ENCODE peak calls at places on chromosomes 2 and 18, in nine cellular contexts. H, W, M, D, N, Z, S, P and O are unnamed samples. For H3K4me1, the result is how much of the 10 kb centered on the place peaks cover.

GRCh38 chr2:105739408-105739807 is 5.3 kb upstream of the NCK2 start:
- DNase-seq in S (no peak), M (no peak), Z (no peak), W (no peak), N (no peak), D (no peak), H (no peak), P (peak), O (no peak)

GRCh38 chr2:58925676-58926081 is 684.6 kb upstream of the FANCL start:
- DNase-seq in W (no peak), Z (no peak), H (no peak), M (no peak), D (no peak), P (no peak), S (no peak), N (no peak), O (no peak)

GRCh38 chr2:51420521-51420920 is 388.6 kb upstream of the NRXN1 start:
- DNase-seq in W (no peak), P (no peak), H (no peak), M (no peak), S (no peak), N (no peak), D (no peak), Z (no peak), O (no peak)

GRCh38 chr18:35136248-35136647 is 95.0 kb downstream of the MAPRE2 start:
- DNase-seq in H (no peak), N (no peak), M (no peak), W (no peak), Z (no peak), D (no peak), P (no peak), S (no peak), O (no peak)

GRCh38 chr2:7020468-7020867 is 103.3 kb downstream of the RNF144A start:
- DNase-seq in N (no peak), S (no peak), D (no peak), H (no peak), P (peak), M (no peak), W (no peak), Z (no peak), O (no peak)

GRCh38 chr18:22223263-22223960 is 54.0 kb downstream of the GATA6 start:
- DNase-seq in N (peak), D (peak), H (no peak), W (peak), Z (no peak), P (peak), S (no peak), M (peak), O (no peak)

GRCh38 chr2:16021611-16022363 is 81.4 kb downstream of the MYCN start:
- DNase-seq in P (no peak), Z (no peak), W (no peak), H (no peak), D (no peak), N (no peak), S (no peak), M (no peak), O (no peak)

GRCh38 chr2:227228061-227228667 is 63.7 kb downstream of the COL4A3 start:
- DNase-seq in M (peak), Z (no peak), W (peak), P (peak), N (peak), D (no peak), H (no peak), S (no peak), O (no peak)

GRCh38 chr2:157838442-157839161 is 37.5 kb downstream of the ACVR1 start:
- DNase-seq in H (no peak), P (peak), W (peak), Z (no peak), N (no peak), M (no peak), D (no peak), S (no peak), O (peak)

GRCh38 chr2:198863655-198864054 is 594.1 kb downstream of the SATB2 start:
- DNase-seq in N (no peak), W (no peak), H (no peak), S (no peak), P (no peak), Z (no peak), D (no peak), M (no peak), O (no peak)

GRCh38 chr18:67154979-67155378 is 361.5 kb downstream of the DSEL start:
- DNase-seq in Z (no peak), S (no peak), H (no peak), W (no peak), P (peak), N (no peak), M (no peak), D (no peak), O (no peak)

GRCh38 chr2:155368934-155369333 is 670.4 kb downstream of the KCNJ3 start:
- DNase-seq in S (peak), H (no peak), D (no peak), Z (no peak), M (no peak), W (no peak), P (no peak), N (no peak), O (no peak)

GRCh38 chr18:3455938-3456685 is 6.1 kb downstream of the TGIF1 start:
- DNase-seq in M (no peak), P (no peak), S (no peak), N (no peak), D (no peak), W (no peak), Z (no peak), H (no peak), O (no peak)

GRCh38 chr2:179936654-179937053 is 70.4 kb downstream of the CWC22 start:
- DNase-seq in N (no peak), W (no peak), D (no peak), H (no peak), M (no peak), S (peak), Z (no peak), P (peak), O (peak)

GRCh38 chr2:38778686-38779082 is 674 bp downstream of the GEMIN6 start:
- DNase-seq in P (no peak), W (no peak), S (peak), N (no peak), M (no peak), H (no peak), Z (no peak), D (no peak), O (no peak)

GRCh38 chr2:72932045-72932444 is 14.7 kb downstream of the EMX1 start:
- DNase-seq in P (no peak), H (no peak), M (peak), D (no peak), W (peak), N (no peak), Z (no peak), S (no peak), O (no peak)

GRCh38 chr2:37271376-37272067 is 40.1 kb downstream of the NDUFAF7 start:
- DNase-seq in W (no peak), S (no peak), H (no peak), D (no peak), M (no peak), Z (no peak), P (peak), N (no peak), O (no peak)

GRCh38 chr18:33316146-33316587 is 124.4 kb downstream of the CCDC178 start:
- DNase-seq in P (peak), D (no peak), S (no peak), W (no peak), M (peak), N (no peak), Z (no peak), H (no peak), O (no peak)

GRCh38 chr2:66813976-66814375 is 379.1 kb downstream of the MEIS1 start:
- DNase-seq in M (no peak), N (no peak), W (no peak), Z (no peak), H (no peak), D (no peak), P (no peak), S (no peak), O (no peak)

GRCh38 chr2:66813525-66813924 is 378.6 kb downstream of the MEIS1 start:
- DNase-seq in P (no peak), W (no peak), S (no peak), D (no peak), N (no peak), M (no peak), H (no peak), Z (no peak), O (no peak)

GRCh38 chr2:66814916-66815315 is 380.0 kb downstream of the MEIS1 start:
- DNase-seq in S (peak), M (no peak), H (no peak), Z (no peak), W (no peak), P (no peak), N (no peak), D (no peak), O (no peak)

GRCh38 chr2:66821168-66821567 is 386.2 kb downstream of the MEIS1 start:
- DNase-seq in P (no peak), N (no peak), Z (no peak), D (no peak), M (no peak), S (no peak), W (no peak), H (no peak), O (no peak)

DNA sequence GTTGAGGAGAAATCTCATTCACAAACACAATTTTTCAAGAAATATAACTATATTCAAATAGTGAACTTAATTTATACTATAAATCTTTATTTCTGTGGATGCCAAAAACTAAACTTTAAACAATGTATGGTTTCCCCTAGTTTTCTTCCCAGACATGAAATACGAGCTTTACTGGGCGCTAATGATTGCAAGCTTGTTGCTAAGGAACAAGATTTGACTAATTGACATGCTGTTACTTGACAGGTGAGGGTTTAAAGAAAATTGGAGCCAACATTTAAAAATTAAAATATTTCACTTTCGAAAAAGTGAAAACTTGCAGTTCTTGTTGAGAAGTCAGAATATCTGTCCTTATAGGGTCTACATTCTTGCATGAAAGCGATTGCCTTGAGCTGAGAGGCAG is 381.0 kb downstream of the MEIS1 start:
- DNase-seq in Z (no peak), H (no peak), M (no peak), S (peak), N (no peak), W (no peak), D (no peak), P (no peak), O (no peak)
- H3K4me1 ChIP-seq in Z (under half), H (under half), M (under half), S (under half), N (under half), W (under half), D (under half), P (under half), O (under half)

GRCh38 chr2:173963817-173964564 is 1.2 kb downstream of the SP3 start:
- DNase-seq in P (peak), H (peak), N (peak), S (peak), Z (peak), D (peak), W (peak), M (peak), O (peak)
- H3K4me1 ChIP-seq in P (under half), H (under half), N (under half), S (under half), Z (under half), D (half or more), W (under half), M (under half), O (under half)

DNA sequence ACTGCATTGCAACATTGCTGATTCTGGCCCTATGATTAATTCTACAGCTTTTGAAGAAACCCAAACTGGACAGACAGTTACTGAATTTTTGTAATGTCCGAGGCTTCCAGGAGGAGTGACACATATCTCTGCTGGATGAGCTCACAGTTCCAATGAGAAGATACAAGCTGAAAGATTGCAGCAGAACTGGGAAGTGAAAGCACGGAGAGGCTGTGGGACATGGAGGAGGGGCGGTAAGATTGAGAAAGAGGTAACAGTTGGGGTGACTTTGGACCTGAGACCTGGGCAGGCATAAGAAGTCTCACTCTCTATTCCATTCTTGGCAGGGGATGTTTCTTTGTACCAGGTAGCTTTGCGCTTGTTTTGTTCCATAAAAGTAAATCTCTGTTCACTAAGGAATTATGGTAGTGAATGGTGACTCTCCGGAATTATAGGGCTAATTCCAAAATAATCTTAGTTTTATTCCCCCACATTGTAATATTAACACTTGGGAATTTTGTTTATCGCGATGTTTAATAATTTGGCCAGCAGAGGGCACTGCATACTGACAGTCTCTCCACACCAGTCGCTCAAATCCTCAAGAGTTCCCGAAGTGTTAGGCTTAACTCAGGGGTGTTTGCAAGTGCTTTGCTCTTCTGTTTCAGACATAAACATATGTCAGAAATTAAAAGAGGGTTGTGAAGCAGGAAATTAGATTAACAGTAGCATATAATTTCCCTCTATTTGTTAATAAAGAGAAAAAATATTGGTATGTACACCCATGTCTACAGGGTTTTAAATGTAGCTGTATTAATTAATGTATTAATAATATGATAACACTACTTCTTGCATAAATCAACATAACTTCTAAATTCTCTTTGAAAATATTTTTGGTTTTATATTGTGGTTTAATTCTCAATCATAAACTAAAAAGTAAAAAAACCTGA is 201.4 kb downstream of the SOCS6 start:
- DNase-seq in Z (peak), H (peak), W (no peak), S (peak), N (no peak), D (no peak), P (peak), M (no peak), O (no peak)
- H3K4me1 ChIP-seq in Z (under half), H (under half), W (under half), S (under half), N (under half), D (under half), P (under half), M (under half), O (under half)

GRCh38 chr18:62420513-62421209 is 95.6 kb downstream of the TNFRSF11A start:
- DNase-seq in S (peak), Z (peak), W (no peak), H (peak), M (no peak), P (no peak), D (no peak), N (peak), O (no peak)
- H3K4me1 ChIP-seq in S (under half), Z (under half), W (under half), H (under half), M (under half), P (under half), D (under half), N (under half), O (under half)

GRCh38 chr2:22798389-22798788 is 586.6 kb upstream of the KLHL29 start:
- DNase-seq in W (no peak), D (no peak), P (no peak), N (no peak), Z (no peak), S (no peak), H (no peak), M (no peak), O (no peak)

GRCh38 chr2:22795467-22795866 is 589.5 kb upstream of the KLHL29 start:
- DNase-seq in Z (no peak), D (no peak), W (no peak), S (peak), H (no peak), N (no peak), P (peak), M (no peak), O (no peak)

GRCh38 chr2:22801071-22801470 is 583.9 kb upstream of the KLHL29 start:
- DNase-seq in S (no peak), Z (no peak), W (no peak), D (no peak), M (no peak), N (no peak), P (no peak), H (no peak), O (no peak)

GRCh38 chr2:22800422-22800821 is 584.6 kb upstream of the KLHL29 start:
- DNase-seq in W (no peak), H (no peak), Z (no peak), S (no peak), D (no peak), M (no peak), N (no peak), P (peak), O (no peak)
- H3K4me1 ChIP-seq in W (under half), H (under half), Z (under half), S (under half), D (under half), M (under half), N (under half), P (under half), O (under half)

GRCh38 chr18:48644029-48644428 is 105.2 kb downstream of the CTIF start:
- DNase-seq in M (no peak), N (no peak), W (no peak), Z (no peak), H (no peak), P (no peak), S (no peak), D (no peak), O (no peak)
- H3K4me1 ChIP-seq in M (under half), N (under half), W (under half), Z (under half), H (under half), P (under half), S (under half), D (under half), O (under half)

GRCh38 chr2:127387655-127388422 is at the start of gene MAP3K2:
- DNase-seq in H (peak), W (peak), P (peak), Z (peak), N (peak), D (peak), S (peak), M (peak), O (peak)

GRCh38 chr2:127386764-127387654 is 766 bp downstream of the MAP3K2 start:
- DNase-seq in W (peak), Z (peak), S (peak), H (peak), P (peak), N (peak), D (peak), M (peak), O (peak)

GRCh38 chr2:127389778-127390435 is 2.1 kb upstream of the MAP3K2 start:
- DNase-seq in M (no peak), W (no peak), N (no peak), P (peak), H (peak), D (no peak), S (peak), Z (no peak), O (no peak)

GRCh38 chr2:127386246-127386645 is 1.5 kb downstream of the MAP3K2 start:
- DNase-seq in N (no peak), M (no peak), W (no peak), H (no peak), P (no peak), Z (no peak), S (no peak), D (no peak), O (no peak)

DNA sequence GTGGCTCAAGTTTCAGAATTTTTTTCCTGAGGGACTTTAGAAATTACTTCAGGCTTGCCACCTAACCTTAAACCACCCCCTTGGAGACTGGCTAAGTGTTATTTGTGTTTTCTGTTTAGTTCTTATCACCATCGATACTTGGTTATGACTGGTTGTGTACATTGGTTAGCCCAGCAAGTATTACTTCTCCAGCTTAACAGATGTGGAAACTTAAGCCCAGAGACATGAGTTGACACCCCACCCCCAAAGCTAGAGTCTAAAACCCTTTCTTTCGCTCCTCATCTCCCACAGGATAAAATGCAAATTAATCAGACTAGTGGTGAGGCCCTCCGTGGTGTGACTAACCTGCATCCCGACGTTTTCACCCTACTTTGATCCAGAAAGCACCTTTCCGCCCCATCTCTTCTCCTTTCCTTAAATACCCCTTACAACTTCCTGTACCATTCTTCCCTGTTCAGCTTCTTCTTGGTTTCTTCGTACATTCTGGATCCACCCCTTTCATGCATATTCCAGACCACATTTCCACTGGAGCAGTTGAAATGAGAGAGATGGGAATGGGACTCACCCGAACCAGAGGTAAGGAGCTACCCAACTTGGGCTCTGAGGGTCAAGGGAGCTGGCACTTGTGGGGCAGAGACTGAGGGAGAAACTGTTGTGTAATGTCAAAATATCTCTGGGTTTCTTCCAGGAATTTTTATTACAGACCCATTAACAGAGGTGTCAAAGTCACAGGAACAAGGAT is 819 bp upstream of the MAP3K2 start:
- DNase-seq in S (peak), Z (no peak), N (no peak), M (no peak), P (peak), W (no peak), H (no peak), D (no peak), O (no peak)
- H3K4me1 ChIP-seq in S (half or more), Z (under half), N (under half), M (under half), P (under half), W (half or more), H (under half), D (under half), O (under half)

DNA sequence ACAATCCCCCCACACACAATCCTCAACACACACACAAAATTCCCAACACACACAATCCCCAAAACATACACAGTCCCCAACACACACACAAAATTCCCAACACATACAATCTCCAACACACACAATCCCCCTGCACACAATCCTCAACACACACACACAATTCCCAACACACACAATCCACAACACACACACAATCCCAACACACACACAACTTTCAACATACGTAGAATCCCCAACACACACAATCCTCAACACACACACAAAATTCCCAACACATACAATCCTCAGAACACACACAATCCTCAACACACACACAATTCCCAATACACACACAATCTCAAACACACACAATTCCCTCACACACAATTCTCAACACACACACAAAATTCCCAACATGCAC is 2.6 kb upstream of the PDCD1 start:
- DNase-seq in H (no peak), W (no peak), N (no peak), Z (no peak), D (no peak), P (no peak), M (no peak), S (no peak), O (no peak)
- H3K4me1 ChIP-seq in H (under half), W (under half), N (under half), Z (half or more), D (under half), P (under half), M (under half), S (under half), O (under half)